ENCODE peak calls at places on chromosomes 4 and X, in nine cellular contexts. B, N, W, T, Y, X, Q, O and C are unnamed samples.
A peak's percentile ranks its signal among the peaks of the same experiment; 100 is the strongest.

GRCh38 chr4:189974056-189974455 is 33.4 kb downstream of the FRG1 start:
- DNase-seq in B (no peak), N (no peak), W (peak; percentile 9), T (no peak), Y (no peak), X (no peak), Q (peak; percentile 3), O (peak; percentile 7), C (no peak)

GRCh38 chr4:72505314-72505744 is 63.7 kb downstream of the ADAMTS3 start:
- DNase-seq in B (no peak), N (no peak), W (peak; percentile 66), T (no peak), Y (no peak), X (no peak), Q (peak; percentile 56), O (peak; percentile 70), C (no peak)

GRCh38 chr4:150960079-150960478 is 55.0 kb downstream of the LRBA start:
- DNase-seq in B (no peak), N (no peak), W (peak; percentile 43), T (no peak), Y (no peak), X (no peak), Q (peak; percentile 50), O (peak; percentile 48), C (no peak)

GRCh38 chrX:25531096-25531495 is 515.3 kb upstream of the ARX start:
- DNase-seq in B (no peak), N (no peak), W (no peak), T (no peak), Y (no peak), X (no peak), Q (no peak), O (no peak), C (no peak)

GRCh38 chr4:145071560-145071959 is 26.4 kb downstream of the ANAPC10 start:
- DNase-seq in B (no peak), N (no peak), W (no peak), T (no peak), Y (no peak), X (no peak), Q (no peak), O (no peak), C (no peak)

GRCh38 chr4:78299565-78299972 is 242.4 kb downstream of the FRAS1 start:
- DNase-seq in B (no peak), N (no peak), W (no peak), T (peak; percentile 34), Y (no peak), X (no peak), Q (no peak), O (no peak), C (no peak)

GRCh38 chr4:101022151-101023024 is 324.9 kb downstream of the PPP3CA start:
- DNase-seq in B (no peak), N (no peak), W (peak; percentile 12), T (no peak), Y (no peak), X (no peak), Q (no peak), O (peak; percentile 77), C (no peak)

GRCh38 chr4:153488719-153489384 is 22.7 kb downstream of the TMEM131L start:
- DNase-seq in B (no peak), N (no peak), W (no peak), T (no peak), Y (no peak), X (peak; percentile 46), Q (peak; percentile 29), O (no peak), C (no peak)

GRCh38 chr4:52716364-52717151 is 34.7 kb downstream of the ERVMER34-1 start:
- DNase-seq in B (no peak), N (no peak), W (no peak), T (no peak), Y (no peak), X (no peak), Q (no peak), O (no peak), C (no peak)

GRCh38 chrX:54042609-54043010 is 1.7 kb downstream of the PHF8 start:
- DNase-seq in B (peak; percentile 38), N (peak; percentile 0), W (peak; percentile 55), T (no peak), Y (no peak), X (peak; percentile 28), Q (peak; percentile 65), O (peak; percentile 72), C (peak; percentile 7)

GRCh38 chr4:740011-740410 is 34.4 kb downstream of the PCGF3 start:
- DNase-seq in B (no peak), N (no peak), W (no peak), T (no peak), Y (no peak), X (no peak), Q (no peak), O (no peak), C (no peak)

GRCh38 chr4:69092190-69092589 is 4.1 kb upstream of the UGT2B7 start:
- DNase-seq in B (peak; percentile 20), N (no peak), W (peak; percentile 3), T (no peak), Y (no peak), X (no peak), Q (no peak), O (peak; percentile 55), C (peak; percentile 36)

GRCh38 chr4:67875011-67875410 is 8.8 kb downstream of the TMPRSS11D start:
- DNase-seq in B (no peak), N (no peak), W (peak; percentile 38), T (no peak), Y (no peak), X (no peak), Q (no peak), O (no peak), C (no peak)

GRCh38 chr4:5921074-5921473 is 28.2 kb upstream of the CRMP1 start:
- DNase-seq in B (no peak), N (no peak), W (no peak), T (no peak), Y (no peak), X (no peak), Q (no peak), O (no peak), C (no peak)

GRCh38 chr4:138562544-138562961 is 320.4 kb upstream of the SLC7A11 start:
- DNase-seq in B (no peak), N (no peak), W (peak; percentile 58), T (no peak), Y (no peak), X (no peak), Q (peak; percentile 43), O (peak; percentile 84), C (no peak)

GRCh38 chr4:37891221-37892159 is 606 bp downstream of the TBC1D1 start:
- DNase-seq in B (peak; percentile 9), N (peak; percentile 41), W (no peak), T (peak; percentile 35), Y (peak; percentile 47), X (peak; percentile 10), Q (no peak), O (peak; percentile 18), C (no peak)

GRCh38 chrX:153648358-153649177 is 1.6 kb downstream of the DUSP9 start:
- DNase-seq in B (no peak), N (no peak), W (no peak), T (no peak), Y (no peak), X (no peak), Q (no peak), O (no peak), C (no peak)

GRCh38 chr4:85058551-85058950 is 92.1 kb upstream of the WDFY3 start:
- DNase-seq in B (no peak), N (no peak), W (no peak), T (no peak), Y (no peak), X (no peak), Q (no peak), O (peak; percentile 6), C (no peak)

GRCh38 chr4:182729527-182729926 is 187.7 kb downstream of the DCTD start:
- DNase-seq in B (no peak), N (no peak), W (no peak), T (no peak), Y (no peak), X (no peak), Q (no peak), O (no peak), C (no peak)

GRCh38 chr4:163693776-163694175 is 199.3 kb downstream of the TMA16 start:
- DNase-seq in B (no peak), N (no peak), W (no peak), T (no peak), Y (no peak), X (no peak), Q (no peak), O (peak; percentile 9), C (no peak)

GRCh38 chr4:3294401-3295241 is 1.8 kb downstream of the RGS12 start:
- DNase-seq in B (no peak), N (no peak), W (no peak), T (no peak), Y (no peak), X (no peak), Q (no peak), O (no peak), C (no peak)

GRCh38 chr4:108592674-108592986 is 27.7 kb upstream of the RPL34 start:
- DNase-seq in B (no peak), N (no peak), W (no peak), T (no peak), Y (no peak), X (no peak), Q (no peak), O (peak; percentile 7), C (peak; percentile 53)

GRCh38 chr4:188455353-188455752 is 316.1 kb downstream of the TRIML1 start:
- DNase-seq in B (no peak), N (no peak), W (no peak), T (no peak), Y (no peak), X (no peak), Q (no peak), O (no peak), C (no peak)

GRCh38 chr4:102061133-102061532 is 270.6 kb downstream of the BANK1 start:
- DNase-seq in B (no peak), N (no peak), W (no peak), T (no peak), Y (no peak), X (no peak), Q (no peak), O (no peak), C (no peak)

GRCh38 chrX:10926906-10927305 is 184.2 kb upstream of the HCCS start:
- DNase-seq in B (no peak), N (no peak), W (peak; percentile 62), T (no peak), Y (no peak), X (no peak), Q (no peak), O (peak; percentile 50), C (no peak)